ENCODE peak calls at places on chromosome 2, in four cellular contexts. B is body of pancreas, V is A549, A is H1. Y is an unnamed sample.
A peak's percentile ranks its signal among the peaks of the same experiment; 100 is the strongest.

GRCh38 chr2:20652141-20652540 is 1.2 kb upstream of the HS1BP3 start:
- DNase-seq in B (no peak), V (no peak), A (no peak), Y (no peak)

GRCh38 chr2:74573747-74574562 is 19.4 kb downstream of the DOK1 start:
- DNase-seq in B (no peak), V (no peak), A (no peak), Y (no peak)

GRCh38 chr2:170862503-170862902 is 45.8 kb downstream of the GAD1 start:
- DNase-seq in B (no peak), V (no peak), A (no peak), Y (no peak)

GRCh38 chr2:161161074-161161577 is 898 bp downstream of the TANK start:
- DNase-seq in B (no peak), V (no peak), A (no peak), Y (no peak)

GRCh38 chr2:95009009-95009760 is 16.3 kb upstream of the MAL start:
- DNase-seq in B (no peak), V (no peak), A (no peak), Y (no peak)

GRCh38 chr2:188382107-188382506 is 90.4 kb downstream of the GULP1 start:
- DNase-seq in B (no peak), V (no peak), A (no peak), Y (no peak)

GRCh38 chr2:207711750-207712487 is 479 bp downstream of the CCNYL1 start:
- DNase-seq in B (peak; percentile 54), V (no peak), A (no peak), Y (peak; percentile 7)

GRCh38 chr2:67451086-67451832 is 54.1 kb downstream of the ETAA1 start:
- DNase-seq in B (peak; percentile 39), V (peak; percentile 76), A (no peak), Y (no peak)

GRCh38 chr2:146489386-146489785 is 1355.4 kb upstream of the ACVR2A start:
- DNase-seq in B (no peak), V (no peak), A (no peak), Y (no peak)

GRCh38 chr2:112972423-112973086 is 5.3 kb upstream of the IL36G start:
- DNase-seq in B (no peak), V (no peak), A (no peak), Y (no peak)

GRCh38 chr2:134500211-134500935 is 218.4 kb downstream of the TMEM163 start:
- DNase-seq in B (no peak), V (no peak), A (no peak), Y (no peak)

GRCh38 chr2:46711156-46711555 is 204.4 kb downstream of the MCFD2 start:
- DNase-seq in B (no peak), V (no peak), A (no peak), Y (no peak)

GRCh38 chr2:74966893-74967292 is 8.4 kb downstream of the POLE4 start:
- DNase-seq in B (no peak), V (no peak), A (no peak), Y (no peak)

GRCh38 chr2:187407407-187408084 is 40.5 kb downstream of the CALCRL start:
- DNase-seq in B (no peak), V (no peak), A (no peak), Y (no peak)

DNA sequence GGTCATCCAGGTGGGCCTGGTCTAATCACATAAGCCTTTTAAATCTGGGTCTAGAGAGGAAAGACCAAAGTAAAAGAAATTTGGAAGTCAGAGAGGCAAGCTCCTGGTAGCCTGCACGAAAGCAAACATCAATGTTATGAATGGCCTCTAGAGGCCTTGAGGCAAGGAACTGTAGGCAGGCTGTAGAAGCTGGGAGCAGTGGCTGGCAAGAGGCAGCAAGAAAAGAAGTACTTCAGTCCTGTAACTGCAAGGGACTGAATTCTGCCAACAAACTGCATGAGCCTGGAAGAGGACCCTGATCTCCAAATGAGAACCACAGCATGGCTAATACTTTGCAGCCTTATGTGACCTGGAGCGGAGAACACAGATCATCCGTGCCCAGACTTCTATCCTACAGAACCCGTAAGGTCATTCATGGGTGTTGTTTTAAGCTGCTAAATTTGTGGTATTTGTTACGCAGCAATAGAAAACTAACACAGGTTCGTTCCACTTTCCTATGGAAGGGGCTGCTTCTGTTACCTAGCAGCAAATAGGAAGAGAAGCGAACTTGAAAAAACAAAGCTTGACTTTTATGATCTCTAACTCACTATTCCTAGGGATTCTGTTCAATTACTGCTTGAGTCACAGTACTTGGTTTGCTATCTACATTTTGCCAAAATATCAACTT is 1.2 kb downstream of the IMMT start:
- DNase-seq in B (no peak), V (peak; percentile 31), A (no peak), Y (no peak)
- TF ChIP-seq CTCF in B (no peak), V (no peak), A (no peak), Y (no peak)

GRCh38 chr2:27029051-27029450 is 3.7 kb upstream of the TMEM214 start:
- DNase-seq in B (no peak), V (no peak), A (no peak), Y (no peak)

GRCh38 chr2:27038012-27038411 is 5.2 kb downstream of the TMEM214 start:
- DNase-seq in B (no peak), V (no peak), A (no peak), Y (no peak)

GRCh38 chr2:27027211-27027651 is 5.5 kb upstream of the TMEM214 start:
- DNase-seq in B (no peak), V (no peak), A (no peak), Y (peak; percentile 71)

GRCh38 chr2:27033253-27033852 is 588 bp downstream of the TMEM214 start:
- DNase-seq in B (no peak), V (no peak), A (no peak), Y (no peak)

DNA sequence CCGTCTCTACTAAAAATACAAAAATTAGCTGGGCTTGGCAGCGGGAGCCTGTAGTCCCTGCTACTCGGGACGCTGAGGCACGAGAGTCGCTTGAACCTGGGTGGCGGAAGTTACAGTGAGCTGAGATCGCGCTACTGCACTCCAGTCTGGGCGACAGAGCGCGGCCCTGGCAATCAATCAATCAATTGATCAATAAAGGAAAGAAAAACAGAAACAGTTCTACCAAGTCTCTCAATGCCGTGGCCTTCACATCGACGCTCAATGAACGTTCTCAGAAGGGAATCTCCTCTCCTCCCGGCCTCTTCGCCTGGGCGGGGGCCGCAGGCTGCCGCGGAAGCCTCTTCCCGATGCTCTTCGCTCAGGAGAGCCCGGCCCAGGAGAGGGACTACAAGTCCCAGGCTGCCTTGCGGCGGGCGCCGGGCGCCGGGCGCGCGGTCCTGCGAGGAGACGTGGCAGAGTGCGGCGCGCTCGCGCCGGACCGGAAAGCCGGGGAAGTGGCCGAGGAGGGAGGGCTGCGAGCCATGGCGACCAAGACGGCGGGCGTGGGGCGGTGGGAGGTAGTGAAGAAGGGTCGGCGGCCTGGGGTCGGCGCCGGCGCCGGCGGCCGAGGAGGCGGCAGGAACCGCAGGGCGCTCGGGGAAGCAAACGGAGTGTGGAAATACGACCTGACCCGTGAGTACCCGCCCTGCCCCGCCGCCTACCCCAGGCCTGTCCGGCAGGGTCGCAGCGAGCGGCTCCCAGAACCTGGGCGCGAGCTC is at the start of gene TMEM214:
- DNase-seq in B (peak; percentile 91), V (peak; percentile 91), A (peak; percentile 89), Y (peak; percentile 75)
- TF ChIP-seq POLR2A in B (peak; percentile 83), V (peak; percentile 82), A (no peak), Y (peak; percentile 87)

GRCh38 chr2:143279672-143280071 is 150.5 kb downstream of the ARHGAP15 start:
- DNase-seq in B (no peak), V (no peak), A (no peak), Y (no peak)

GRCh38 chr2:143284087-143284675 is 155.0 kb downstream of the ARHGAP15 start:
- DNase-seq in B (no peak), V (peak; percentile 51), A (no peak), Y (no peak)

GRCh38 chr2:143280097-143280757 is 151.0 kb downstream of the ARHGAP15 start:
- DNase-seq in B (no peak), V (no peak), A (no peak), Y (no peak)

GRCh38 chr2:143282684-143283083 is 153.5 kb downstream of the ARHGAP15 start:
- DNase-seq in B (no peak), V (no peak), A (peak; percentile 77), Y (no peak)
- TF ChIP-seq CTCF in B (no peak), V (no peak), A (peak; percentile 80), Y (no peak)

GRCh38 chr2:172822585-172822984 is 86.9 kb downstream of the RAPGEF4 start:
- DNase-seq in B (no peak), V (no peak), A (no peak), Y (no peak)
- TF ChIP-seq POLR2A in B (no peak), V (no peak), A (no peak), Y (no peak)